ENCODE peak calls at places on chromosomes 5 and 9, in five cellular contexts. E is fibroblast of lung; U is CD4-positive, CD25-positive, alpha-beta regulatory T cell; H is epithelial cell of prostate; G is brain microvascular endothelial cell. S is an unnamed sample.

GRCh38 chr5:28415791-28416443 is 1377.5 kb upstream of the CDH9 start:
- DNase-seq in G (no peak), U (no peak), E (no peak), H (no peak), S (no peak)

GRCh38 chr5:148809781-148810524 is 16.5 kb upstream of the ADRB2 start:
- DNase-seq in U (no peak), H (no peak), E (no peak), G (no peak), S (no peak)

GRCh38 chr9:21817176-21817575 is 14.7 kb downstream of the MTAP start:
- DNase-seq in G (peak; percentile 35), E (peak; percentile 78), U (no peak), H (no peak), S (no peak)

GRCh38 chr9:100058699-100059579 is 39.9 kb downstream of the ERP44 start:
- DNase-seq in E (no peak), H (no peak), G (no peak), U (no peak), S (no peak)

GRCh38 chr9:134299883-134300282 is 26.4 kb upstream of the RXRA start:
- DNase-seq in H (no peak), E (no peak), G (no peak), U (no peak), S (no peak)

GRCh38 chr5:33631786-33632185 is 191.0 kb downstream of the TARS1 start:
- DNase-seq in U (no peak), E (peak; percentile 65), H (peak; percentile 3), G (peak; percentile 42), S (no peak)

GRCh38 chr5:1881273-1881586 is 1.5 kb downstream of the IRX4 start:
- DNase-seq in H (no peak), E (no peak), U (no peak), G (no peak), S (no peak)

GRCh38 chr9:123360161-123361085 is 4.4 kb downstream of the CRB2 start:
- DNase-seq in E (no peak), H (no peak), G (no peak), U (no peak), S (peak; percentile 94)

GRCh38 chr9:105299190-105299854 is 54.9 kb downstream of the SLC44A1 start:
- DNase-seq in G (peak; percentile 98), E (peak; percentile 98), H (peak; percentile 86), U (no peak), S (no peak)

GRCh38 chr9:120579139-120579749 is 723 bp downstream of the CDK5RAP2 start:
- DNase-seq in G (no peak), U (no peak), E (no peak), H (no peak), S (peak; percentile 19)

GRCh38 chr9:89498845-89499480 is 1.1 kb upstream of the SEMA4D start:
- DNase-seq in E (no peak), H (no peak), G (no peak), U (peak; percentile 58), S (no peak)

GRCh38 chr5:17340363-17340762 is 122.9 kb downstream of the BASP1 start:
- DNase-seq in G (no peak), E (peak; percentile 46), U (no peak), H (no peak), S (no peak)

GRCh38 chr5:117204926-117205869 is 630.6 kb upstream of the SEMA6A start:
- DNase-seq in H (no peak), G (no peak), E (no peak), U (no peak), S (no peak)

GRCh38 chr5:146032911-146033310 is 72.5 kb downstream of the PLAC8L1 start:
- DNase-seq in E (peak; percentile 50), H (no peak), U (no peak), G (no peak), S (no peak)

GRCh38 chr5:164188733-164189148 is 683.3 kb downstream of the MAT2B start:
- DNase-seq in G (no peak), E (peak; percentile 69), H (no peak), U (no peak), S (peak; percentile 36)

GRCh38 chr5:85428426-85428934 is 1043.8 kb upstream of the EDIL3 start:
- DNase-seq in H (no peak), U (no peak), G (no peak), E (no peak), S (no peak)

GRCh38 chr5:92944903-92945629 is 636.0 kb downstream of the NR2F1-AS1 start:
- DNase-seq in G (peak; percentile 55), E (peak; percentile 94), U (no peak), H (no peak), S (no peak)

GRCh38 chr9:72292874-72293607 is 72.0 kb downstream of the ZFAND5 start:
- DNase-seq in E (peak; percentile 72), G (peak; percentile 76), H (no peak), U (no peak), S (peak; percentile 72)

GRCh38 chr9:4491621-4491975 is 1.3 kb downstream of the SLC1A1 start:
- DNase-seq in G (no peak), H (no peak), U (no peak), E (no peak), S (no peak)

GRCh38 chr5:167993771-167994170 is 297.7 kb upstream of the WWC1 start:
- DNase-seq in G (no peak), H (peak; percentile 48), U (no peak), E (no peak), S (no peak)

GRCh38 chr9:123742009-123742767 is 187.7 kb downstream of the DENND1A start:
- DNase-seq in U (no peak), H (no peak), G (no peak), E (peak; percentile 61), S (peak; percentile 80)

GRCh38 chr9:32423371-32423770 is 38.9 kb downstream of the ACO1 start:
- DNase-seq in U (no peak), G (peak; percentile 63), H (no peak), E (peak; percentile 90), S (no peak)

GRCh38 chr5:26121343-26121742 is 917.0 kb downstream of the CDH9 start:
- DNase-seq in H (no peak), E (no peak), U (no peak), G (no peak), S (peak; percentile 1)

GRCh38 chr5:154356256-154356655 is 89.5 kb upstream of the SAP30L start:
- DNase-seq in G (peak; percentile 58), E (peak; percentile 76), U (no peak), H (no peak), S (no peak)

GRCh38 chr9:8259028-8259427 is 459.4 kb upstream of the DMAC1 start:
- DNase-seq in H (no peak), E (no peak), G (no peak), U (no peak), S (no peak)

GRCh38 chr9:17322882-17323864 is 188.3 kb downstream of the CNTLN start:
- DNase-seq in U (no peak), E (no peak), H (no peak), G (no peak), S (no peak)

GRCh38 chr9:20744046-20744630 is 60.1 kb downstream of the FOCAD start:
- DNase-seq in H (no peak), U (no peak), E (no peak), G (no peak), S (no peak)

GRCh38 chr5:138408023-138408422 is 30.8 kb upstream of the REEP2 start:
- DNase-seq in U (peak; percentile 7), E (no peak), H (no peak), G (no peak), S (no peak)

GRCh38 chr5:107388111-107388861 is 282.5 kb downstream of the EFNA5 start:
- DNase-seq in U (no peak), G (peak; percentile 85), H (peak; percentile 62), E (peak; percentile 96), S (peak; percentile 60)

GRCh38 chr5:132083065-132083678 is 9.6 kb downstream of the CSF2 start:
- DNase-seq in U (no peak), E (no peak), G (no peak), H (no peak), S (no peak)

GRCh38 chr5:1380011-1380817 is 35.3 kb upstream of the CLPTM1L start:
- DNase-seq in U (peak; percentile 66), H (no peak), E (peak; percentile 12), G (no peak), S (no peak)

GRCh38 chr9:128494108-128494742 is 10.3 kb upstream of the GLE1 start:
- DNase-seq in G (peak; percentile 48), U (no peak), H (no peak), E (no peak), S (peak; percentile 41)

GRCh38 chr9:131240047-131240921 is 36.0 kb downstream of the FAM78A start:
- DNase-seq in H (no peak), U (no peak), E (no peak), G (no peak), S (no peak)

GRCh38 chr9:69495331-69495730 is 170.3 kb downstream of the ENTREP1 start:
- DNase-seq in G (no peak), E (no peak), U (no peak), H (no peak), S (no peak)

GRCh38 chr5:35771321-35771720 is 85.4 kb upstream of the IL7R start:
- DNase-seq in H (peak; percentile 14), E (peak; percentile 84), G (no peak), U (no peak), S (no peak)

DNA sequence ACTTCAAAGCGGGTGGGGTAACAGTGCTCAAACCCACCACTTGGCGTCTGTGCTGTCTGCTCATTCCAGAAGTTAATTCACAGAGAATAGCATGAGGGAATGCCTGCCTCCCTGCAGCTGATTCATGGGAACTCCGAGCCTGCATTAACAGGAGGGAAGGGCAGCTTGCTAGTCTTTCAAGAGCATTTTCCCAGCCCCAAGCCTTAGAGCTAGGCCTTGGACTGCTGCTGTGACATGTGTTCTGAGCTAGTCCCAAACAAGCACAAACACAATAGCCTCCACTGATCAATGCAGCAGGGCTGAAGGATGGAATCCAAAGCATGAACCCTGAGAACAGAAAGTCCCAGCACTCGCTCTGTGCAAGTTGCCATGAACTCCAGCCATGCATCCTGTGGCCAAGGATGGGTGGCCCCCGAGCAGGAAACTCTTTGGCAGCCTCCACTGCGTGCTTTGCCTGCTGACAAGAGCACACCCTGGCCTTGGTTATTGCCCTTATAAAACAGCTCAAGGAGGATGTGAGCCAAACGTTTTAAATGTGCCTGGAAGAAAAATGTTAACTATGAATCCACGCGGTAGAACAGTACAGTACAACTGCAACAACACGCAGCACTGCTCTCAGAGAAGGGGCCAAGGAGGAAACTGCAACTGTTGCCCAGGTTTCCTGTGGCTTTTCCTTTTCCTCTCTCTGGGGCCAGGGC is 653.1 kb upstream of the KLF4 start:
- DNase-seq in U (no peak), G (peak; percentile 51), H (no peak), E (peak; percentile 78), S (no peak)
- H3K27ac ChIP-seq in U (no peak overlapping the region), G (no peak overlapping the region), H (peak overlapping the region; percentile 12), E (no peak overlapping the region), S (no peak overlapping the region)

DNA sequence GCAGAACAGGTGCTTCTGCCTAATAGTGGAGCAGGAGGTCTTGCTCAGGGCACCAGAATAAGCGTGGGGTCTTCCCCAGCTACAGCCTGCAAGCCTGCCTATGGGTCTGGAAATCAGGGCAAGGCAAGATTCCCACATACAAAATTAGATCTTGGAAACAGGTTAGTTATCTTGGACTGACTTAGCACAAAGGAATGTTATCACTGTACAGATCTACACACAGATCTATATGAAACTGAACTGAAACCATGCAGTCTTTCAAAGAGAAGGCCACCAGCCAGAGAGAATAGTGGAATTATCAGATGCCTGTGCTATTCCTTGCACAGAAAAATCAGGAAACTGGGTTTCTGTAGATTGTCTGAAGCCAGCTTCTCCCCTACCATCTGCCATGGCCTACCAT is 585.7 kb downstream of the ACTL7B start:
- DNase-seq in H (no peak), G (no peak), U (no peak), E (peak; percentile 50), S (peak; percentile 22)
- H3K27ac ChIP-seq in H (peak overlapping the region; percentile 87), G (no peak overlapping the region), U (no peak overlapping the region), E (no peak overlapping the region), S (no peak overlapping the region)

GRCh38 chr5:51378778-51379652 is 4.2 kb upstream of the ISL1 start:
- DNase-seq in H (no peak), G (no peak), E (peak; percentile 23), U (no peak), S (peak; percentile 79)
- H3K27ac ChIP-seq in H (no peak overlapping the region), G (no peak overlapping the region), E (no peak overlapping the region), U (no peak overlapping the region), S (peak overlapping the region; percentile 64)

GRCh38 chr9:1747568-1747967 is 267.6 kb upstream of the SMARCA2 start:
- DNase-seq in H (no peak), U (no peak), E (no peak), G (no peak), S (no peak)
- H3K27ac ChIP-seq in H (no peak overlapping the region), U (no peak overlapping the region), E (no peak overlapping the region), G (no peak overlapping the region), S (no peak overlapping the region)

S was measured in SJCRH30.